ENCODE peak calls at places on chromosomes 2 and 18, in six cellular contexts. E is MM.1S, H is heart left ventricle, F is uterus, O is HCT116, L is body of pancreas. V is an unnamed sample. For H3K36me3, the result is how much of the 10 kb centered on the place peaks cover.

GRCh38 chr2:58557166-58557565 is 316.0 kb upstream of the FANCL start:
- DNase-seq in E (no peak), H (no peak), F (no peak), O (no peak), L (no peak), V (no peak)

GRCh38 chr18:78979682-78980278 is at the start of gene SALL3:
- DNase-seq in E (no peak), H (no peak), F (no peak), O (no peak), L (no peak), V (no peak)

GRCh38 chr18:27778441-27778840 is 398.5 kb downstream of the CDH2 start:
- DNase-seq in E (no peak), H (no peak), F (no peak), O (no peak), L (no peak), V (peak)

GRCh38 chr2:231123362-231123898 is 1.4 kb downstream of the HTR2B start:
- DNase-seq in E (no peak), H (no peak), F (no peak), O (no peak), L (no peak), V (peak)

GRCh38 chr2:25618676-25619075 is 54.7 kb downstream of the DTNB start:
- DNase-seq in E (no peak), H (no peak), F (no peak), O (peak), L (peak), V (peak)

GRCh38 chr2:238098854-238099708 is 1.1 kb upstream of the ESPNL start:
- DNase-seq in E (no peak), H (no peak), F (no peak), O (no peak), L (no peak), V (no peak)

GRCh38 chr18:26307161-26307773 is 81.0 kb downstream of the TAF4B start:
- DNase-seq in E (peak), H (no peak), F (no peak), O (peak), L (peak), V (peak)

GRCh38 chr2:216011320-216011849 is 2.0 kb downstream of the MREG start:
- DNase-seq in E (no peak), H (no peak), F (no peak), O (no peak), L (no peak), V (no peak)

GRCh38 chr2:141271346-141271745 is 859.5 kb downstream of the LRP1B start:
- DNase-seq in E (no peak), H (no peak), F (no peak), O (no peak), L (no peak), V (no peak)

GRCh38 chr18:38961880-38962279 is 1396.3 kb upstream of the CELF4 start:
- DNase-seq in E (no peak), H (no peak), F (no peak), O (no peak), L (no peak), V (no peak)

GRCh38 chr2:205270689-205271088 is 411.6 kb upstream of the NRP2 start:
- DNase-seq in E (no peak), H (no peak), F (no peak), O (no peak), L (peak), V (no peak)

GRCh38 chr2:189300917-189301316 is 121.4 kb upstream of the COL5A2 start:
- DNase-seq in E (peak), H (no peak), F (no peak), O (no peak), L (no peak), V (no peak)

GRCh38 chr2:45237850-45238542 is 228.7 kb upstream of the SIX2 start:
- DNase-seq in E (peak), H (peak), F (no peak), O (peak), L (no peak), V (peak)

GRCh38 chr2:88003074-88003755 is 13.1 kb downstream of the RNU2-63P start:
- DNase-seq in E (no peak), H (no peak), F (no peak), O (no peak), L (no peak), V (no peak)

GRCh38 chr2:86372641-86373502 is 35.4 kb upstream of the REEP1 start:
- DNase-seq in E (no peak), H (no peak), F (peak), O (peak), L (peak), V (peak)

GRCh38 chr2:240287011-240287410 is 146.6 kb upstream of the OTOS start:
- DNase-seq in E (no peak), H (no peak), F (no peak), O (no peak), L (no peak), V (no peak)

GRCh38 chr18:35417223-35417622 is 40.1 kb upstream of the ZNF396 start:
- DNase-seq in E (no peak), H (no peak), F (no peak), O (no peak), L (no peak), V (no peak)

GRCh38 chr2:160062283-160063005 is at the start of gene PLA2R1:
- DNase-seq in E (no peak), H (peak), F (peak), O (no peak), L (peak), V (peak)

GRCh38 chr2:222656544-222657446 is 903 bp upstream of the FARSB start:
- DNase-seq in E (no peak), H (no peak), F (no peak), O (no peak), L (no peak), V (no peak)

GRCh38 chr2:202555354-202555753 is 79.4 kb upstream of the FAM117B start:
- DNase-seq in E (no peak), H (no peak), F (no peak), O (no peak), L (no peak), V (no peak)

GRCh38 chr2:217248312-217248935 is 388.6 kb upstream of the TNP1 start:
- DNase-seq in E (no peak), H (peak), F (peak), O (no peak), L (peak), V (no peak)

GRCh38 chr2:219560037-219560892 is 11.1 kb downstream of the OBSL1 start:
- DNase-seq in E (no peak), H (no peak), F (no peak), O (no peak), L (no peak), V (no peak)

GRCh38 chr18:31484461-31484860 is 13.5 kb upstream of the DSG2 start:
- DNase-seq in E (no peak), H (no peak), F (no peak), O (no peak), L (no peak), V (peak)

GRCh38 chr2:241582806-241583205 is 24.3 kb downstream of the BOK start:
- DNase-seq in E (no peak), H (no peak), F (no peak), O (no peak), L (no peak), V (no peak)

GRCh38 chr2:44358498-44358897 is 2.8 kb downstream of the PREPL start:
- DNase-seq in E (peak), H (no peak), F (no peak), O (no peak), L (peak), V (peak)

GRCh38 chr2:111219734-111220505 is 99.2 kb downstream of the BCL2L11 start:
- DNase-seq in E (no peak), H (no peak), F (no peak), O (no peak), L (no peak), V (no peak)

GRCh38 chr2:170123593-170123992 is 54.4 kb upstream of the MYO3B start:
- DNase-seq in E (no peak), H (no peak), F (no peak), O (peak), L (no peak), V (peak)

GRCh38 chr2:166419616-166419934 is 43.8 kb upstream of the SCN9A start:
- DNase-seq in E (peak), H (no peak), F (no peak), O (peak), L (no peak), V (peak)

GRCh38 chr2:137467246-137467862 is 496.9 kb upstream of the HNMT start:
- DNase-seq in E (peak), H (no peak), F (no peak), O (no peak), L (peak), V (peak)

GRCh38 chr2:212928681-212929080 is 222.7 kb downstream of the IKZF2 start:
- DNase-seq in E (no peak), H (no peak), F (no peak), O (no peak), L (no peak), V (no peak)

GRCh38 chr18:36828630-36829361 is at the start of the genes KIAA1328 and TPGS2:
- DNase-seq in E (peak), H (peak), F (peak), O (peak), L (peak), V (peak)

GRCh38 chr18:23852236-23853045 is 162.1 kb upstream of the TTC39C start:
- DNase-seq in E (no peak), H (no peak), F (no peak), O (no peak), L (no peak), V (no peak)

GRCh38 chr2:871926-872680 is 78.5 kb upstream of the SNTG2 start:
- DNase-seq in E (no peak), H (no peak), F (no peak), O (no peak), L (no peak), V (no peak)

GRCh38 chr2:142944264-142944663 is 66.8 kb downstream of the KYNU start:
- DNase-seq in E (no peak), H (no peak), F (no peak), O (no peak), L (no peak), V (peak)

GRCh38 chr18:35479911-35480586 is 17.7 kb downstream of the INO80C start:
- DNase-seq in E (no peak), H (no peak), F (no peak), O (no peak), L (no peak), V (no peak)

GRCh38 chr2:119837350-119837749 is 77.6 kb downstream of the PTPN4 start:
- DNase-seq in E (no peak), H (no peak), F (no peak), O (no peak), L (no peak), V (no peak)
- TF ChIP-seq CTCF in E (no peak), H (no peak), F (no peak), O (no peak), L (no peak), V (no peak)

DNA sequence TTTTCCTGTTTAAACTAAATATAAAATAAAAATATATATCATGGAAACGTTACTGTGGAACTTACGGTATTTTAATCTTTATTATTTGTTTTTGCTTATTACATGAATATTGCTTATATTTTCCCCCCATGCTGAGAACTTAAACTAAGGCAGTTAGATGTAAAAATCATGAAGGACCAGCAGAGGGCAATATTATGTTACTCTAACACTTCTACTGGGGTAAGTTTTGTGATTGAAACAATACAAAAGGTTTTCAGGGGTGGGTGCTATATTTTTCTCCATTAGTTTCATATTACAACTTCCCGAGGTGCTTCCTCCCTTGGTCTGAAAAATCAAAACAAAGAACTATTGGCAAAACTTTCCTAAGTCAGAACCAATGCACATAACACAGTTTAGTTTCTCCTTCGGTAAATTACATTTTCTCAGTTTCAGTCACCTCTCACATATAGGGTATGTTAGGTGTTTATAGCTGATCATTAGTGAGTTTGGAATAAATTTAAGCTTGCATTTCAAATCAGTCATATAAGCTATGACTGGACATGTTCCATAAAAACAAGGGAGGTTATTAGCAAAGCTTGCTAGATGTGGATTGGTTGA is 54.8 kb downstream of the ZNF407 start:
- DNase-seq in E (peak), H (no peak), F (no peak), O (peak), L (no peak), V (peak)
- H3K4me3 ChIP-seq in E (no peak), H (no peak), F (no peak), O (no peak), L (no peak), V (no peak)

GRCh38 chr2:239157269-239157668 is 243.6 kb downstream of the HDAC4 start:
- DNase-seq in E (no peak), H (no peak), F (peak), O (no peak), L (no peak), V (no peak)

GRCh38 chr2:239153806-239154591 is 246.8 kb downstream of the HDAC4 start:
- DNase-seq in E (no peak), H (no peak), F (peak), O (no peak), L (no peak), V (no peak)

GRCh38 chr2:239155806-239156480 is 244.9 kb downstream of the HDAC4 start:
- DNase-seq in E (no peak), H (no peak), F (peak), O (no peak), L (no peak), V (no peak)

GRCh38 chr2:239156516-239157265 is 244.1 kb downstream of the HDAC4 start:
- DNase-seq in E (no peak), H (no peak), F (peak), O (no peak), L (no peak), V (no peak)

GRCh38 chr2:239154971-239155805 is 245.6 kb downstream of the HDAC4 start:
- DNase-seq in E (no peak), H (no peak), F (peak), O (no peak), L (no peak), V (no peak)
- H3K36me3 ChIP-seq in E (under half), H (under half), F (under half), O (under half), L (under half), V (under half)

DNA sequence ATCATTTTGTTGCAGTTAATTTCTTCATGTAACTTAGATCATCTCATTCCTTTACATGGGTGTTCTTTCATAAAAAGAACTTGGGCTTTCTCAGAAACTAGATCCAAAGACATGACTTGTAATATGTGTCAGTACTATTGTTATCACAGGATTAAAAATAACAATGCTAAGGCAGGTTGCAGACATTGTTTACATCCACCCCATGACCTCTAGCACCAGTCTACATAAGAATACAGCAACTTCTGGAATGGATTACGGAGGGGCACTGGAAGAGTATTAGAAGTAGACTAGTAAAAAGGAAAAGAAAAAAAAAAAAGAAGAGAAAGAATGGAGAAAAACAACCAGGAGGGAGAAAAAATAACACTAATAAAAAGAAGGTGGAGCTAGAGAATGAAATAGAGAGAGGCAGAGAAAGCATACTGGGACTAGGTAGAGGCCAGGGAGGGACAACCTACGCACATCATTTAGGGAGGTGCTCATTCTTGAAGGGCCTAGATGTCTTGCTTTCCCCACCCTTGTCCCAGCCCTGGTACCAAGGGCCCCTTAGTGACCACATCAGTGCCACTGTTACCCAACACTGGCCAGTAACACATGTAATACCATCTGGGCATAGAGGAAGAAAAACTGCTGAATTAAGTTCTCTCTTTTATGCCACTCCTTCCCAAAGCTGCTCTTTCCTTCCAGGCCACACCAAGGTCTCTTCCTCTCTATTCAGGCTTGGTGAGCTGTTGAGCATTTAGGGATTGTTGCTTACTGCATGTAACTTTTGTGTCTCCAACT is 70.6 kb upstream of the KLF7 start:
- DNase-seq in E (no peak), H (peak), F (no peak), O (no peak), L (peak), V (no peak)
- TF ChIP-seq CTCF in E (no peak), H (no peak), F (no peak), O (no peak), L (no peak), V (no peak)

GRCh38 chr2:61436092-61436491 is 34.8 kb downstream of the USP34 start:
- DNase-seq in E (no peak), H (no peak), F (no peak), O (no peak), L (no peak), V (no peak)
- H3K4me3 ChIP-seq in E (no peak), H (no peak), F (no peak), O (no peak), L (no peak), V (no peak)

GRCh38 chr2:144426355-144426754 is 93.6 kb downstream of the ZEB2 start:
- DNase-seq in E (no peak), H (no peak), F (no peak), O (no peak), L (no peak), V (no peak)

GRCh38 chr2:144426981-144427479 is 92.9 kb downstream of the ZEB2 start:
- DNase-seq in E (no peak), H (no peak), F (no peak), O (no peak), L (peak), V (no peak)

GRCh38 chr2:144429396-144430112 is 90.4 kb downstream of the ZEB2 start:
- DNase-seq in E (no peak), H (no peak), F (no peak), O (no peak), L (no peak), V (no peak)

GRCh38 chr2:144421606-144422510 is 98.1 kb downstream of the ZEB2 start:
- DNase-seq in E (no peak), H (no peak), F (no peak), O (no peak), L (no peak), V (no peak)

GRCh38 chr2:144424559-144425240 is 95.2 kb downstream of the ZEB2 start:
- DNase-seq in E (no peak), H (no peak), F (no peak), O (no peak), L (no peak), V (peak)
- H3K36me3 ChIP-seq in E (under half), H (half or more), F (under half), O (under half), L (under half), V (under half)

GRCh38 chr18:48222118-48222517 is 187.1 kb downstream of the ZBTB7C start:
- DNase-seq in E (peak), H (peak), F (peak), O (no peak), L (peak), V (peak)

GRCh38 chr18:48220146-48220499 is 189.1 kb downstream of the ZBTB7C start:
- DNase-seq in E (no peak), H (no peak), F (no peak), O (no peak), L (no peak), V (no peak)

GRCh38 chr18:48218285-48219022 is 190.7 kb downstream of the ZBTB7C start:
- DNase-seq in E (no peak), H (no peak), F (no peak), O (no peak), L (no peak), V (no peak)

GRCh38 chr18:48217306-48218250 is 191.6 kb downstream of the ZBTB7C start:
- DNase-seq in E (no peak), H (no peak), F (no peak), O (no peak), L (no peak), V (no peak)

DNA sequence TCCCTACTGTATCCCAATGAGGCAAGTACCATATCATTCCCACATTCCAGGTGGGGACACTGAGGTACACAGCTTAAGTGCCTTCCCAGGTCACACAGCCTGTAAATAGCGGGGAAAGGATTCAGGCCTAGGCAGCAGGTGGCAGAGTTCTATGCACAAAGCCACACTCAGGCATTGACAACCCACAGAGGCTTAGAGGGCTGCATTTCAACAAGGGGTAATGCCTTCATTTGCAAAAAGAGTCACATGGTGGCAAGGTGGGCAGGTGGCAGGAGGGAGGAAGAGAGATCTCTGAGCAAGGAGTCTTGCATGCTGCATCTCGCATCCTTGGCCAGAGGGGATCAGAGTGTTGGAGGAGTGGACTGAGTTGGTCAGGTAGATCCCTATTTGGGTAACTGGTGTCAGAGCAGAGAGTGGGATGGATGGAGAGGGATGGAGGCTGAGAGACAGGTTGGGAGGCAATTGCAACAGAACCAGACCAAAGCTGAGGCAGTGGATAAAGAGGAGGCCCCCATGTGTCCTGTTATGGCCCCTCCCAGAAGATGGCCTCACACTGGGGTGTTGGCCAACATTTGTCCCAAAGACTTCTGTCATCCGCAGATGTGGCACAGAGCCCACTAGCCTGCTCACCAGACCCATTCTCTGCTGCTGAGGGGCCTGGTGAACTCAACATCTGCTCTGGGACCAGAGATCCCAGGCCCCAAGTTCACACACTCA is 189.6 kb downstream of the ZBTB7C start:
- DNase-seq in E (no peak), H (no peak), F (no peak), O (no peak), L (no peak), V (no peak)
- TF ChIP-seq CTCF in E (no peak), H (no peak), F (no peak), O (no peak), L (no peak), V (no peak)

DNA sequence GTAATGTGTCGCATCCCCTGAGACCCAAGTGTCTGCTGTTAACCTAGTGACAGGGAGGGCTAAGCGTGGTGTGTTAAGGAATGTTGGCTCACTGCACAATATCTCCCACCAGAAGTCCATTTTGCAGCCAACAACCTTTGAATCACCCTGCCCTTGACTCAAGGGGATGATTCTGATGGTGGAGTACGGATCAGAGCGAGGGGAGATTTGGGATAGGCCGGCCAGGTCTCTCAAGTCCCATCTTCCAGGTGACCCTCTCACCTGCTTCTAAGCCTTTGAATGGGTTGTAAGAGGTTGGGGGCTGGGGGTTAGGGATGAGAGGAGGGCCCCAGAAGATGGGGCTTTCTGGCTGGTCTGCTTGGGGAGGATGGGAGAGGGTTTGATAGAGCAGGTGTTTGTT is 43.3 kb downstream of the SERTAD2 start:
- DNase-seq in E (no peak), H (no peak), F (no peak), O (no peak), L (no peak), V (no peak)
- H3K4me3 ChIP-seq in E (no peak), H (no peak), F (no peak), O (no peak), L (no peak), V (no peak)